ENCODE peak calls at places on chromosomes 13 and 19, in five cellular contexts. One of them, this sample, is unnamed.

GRCh38 chr19:30691767-30692516 is 319.8 kb downstream of the ZNF536 start:
- DNase-seq in tibial artery: no peak
- DNase-seq in mammary epithelial cell: no peak
- DNase-seq in AG10803: no peak
- DNase-seq in Caco-2: no peak
- DNase-seq in this sample: no peak

GRCh38 chr13:30872685-30873443 is 33.2 kb upstream of the MEDAG start:
- DNase-seq in tibial artery: peak
- DNase-seq in mammary epithelial cell: peak
- DNase-seq in AG10803: peak
- DNase-seq in Caco-2: no peak
- DNase-seq in this sample: peak

GRCh38 chr19:37941820-37942515 is 35.0 kb downstream of the SIPA1L3 start:
- DNase-seq in tibial artery: no peak
- DNase-seq in mammary epithelial cell: no peak
- DNase-seq in AG10803: peak
- DNase-seq in Caco-2: peak
- DNase-seq in this sample: no peak

GRCh38 chr19:10288662-10289166 is 1.0 kb upstream of the ICAM5 start:
- DNase-seq in tibial artery: no peak
- DNase-seq in mammary epithelial cell: no peak
- DNase-seq in AG10803: no peak
- DNase-seq in Caco-2: peak
- DNase-seq in this sample: peak

GRCh38 chr19:1531587-1531986 is 7.7 kb downstream of the PLK5 start:
- DNase-seq in tibial artery: no peak
- DNase-seq in mammary epithelial cell: no peak
- DNase-seq in AG10803: no peak
- DNase-seq in Caco-2: no peak
- DNase-seq in this sample: no peak

GRCh38 chr13:112670118-112670517 is 19.7 kb upstream of the ATP11A start:
- DNase-seq in tibial artery: no peak
- DNase-seq in mammary epithelial cell: no peak
- DNase-seq in AG10803: no peak
- DNase-seq in Caco-2: peak
- DNase-seq in this sample: no peak

GRCh38 chr13:103517066-103517767 is 451.0 kb upstream of the SLC10A2 start:
- DNase-seq in tibial artery: no peak
- DNase-seq in mammary epithelial cell: no peak
- DNase-seq in AG10803: no peak
- DNase-seq in Caco-2: peak
- DNase-seq in this sample: no peak

GRCh38 chr19:7869910-7870511 is 4.2 kb downstream of the PRR36 start:
- DNase-seq in tibial artery: no peak
- DNase-seq in mammary epithelial cell: peak
- DNase-seq in AG10803: no peak
- DNase-seq in Caco-2: peak
- DNase-seq in this sample: peak

GRCh38 chr13:110774051-110774450 is 60.6 kb downstream of the ING1 start:
- DNase-seq in tibial artery: no peak
- DNase-seq in mammary epithelial cell: no peak
- DNase-seq in AG10803: no peak
- DNase-seq in Caco-2: no peak
- DNase-seq in this sample: no peak

GRCh38 chr19:44608391-44608821 is 5.0 kb upstream of the IGSF23 start:
- DNase-seq in tibial artery: no peak
- DNase-seq in mammary epithelial cell: no peak
- DNase-seq in AG10803: no peak
- DNase-seq in Caco-2: no peak
- DNase-seq in this sample: peak

GRCh38 chr19:33177417-33177976 is 16.6 kb upstream of the LRP3 start:
- DNase-seq in tibial artery: no peak
- DNase-seq in mammary epithelial cell: no peak
- DNase-seq in AG10803: no peak
- DNase-seq in Caco-2: peak
- DNase-seq in this sample: no peak

GRCh38 chr13:30607908-30608307 is 9.8 kb upstream of the USPL1 start:
- DNase-seq in tibial artery: no peak
- DNase-seq in mammary epithelial cell: peak
- DNase-seq in AG10803: no peak
- DNase-seq in Caco-2: no peak
- DNase-seq in this sample: no peak

GRCh38 chr13:26377038-26377437 is 123.1 kb downstream of the CDK8 start:
- DNase-seq in tibial artery: no peak
- DNase-seq in mammary epithelial cell: peak
- DNase-seq in AG10803: peak
- DNase-seq in Caco-2: peak
- DNase-seq in this sample: peak

GRCh38 chr19:57850553-57851017 is 926 bp downstream of the ZNF587 start:
- DNase-seq in tibial artery: no peak
- DNase-seq in mammary epithelial cell: peak
- DNase-seq in AG10803: peak
- DNase-seq in Caco-2: peak
- DNase-seq in this sample: peak

GRCh38 chr19:48120505-48120904 is 9.9 kb upstream of the PLA2G4C start:
- DNase-seq in tibial artery: no peak
- DNase-seq in mammary epithelial cell: no peak
- DNase-seq in AG10803: no peak
- DNase-seq in Caco-2: no peak
- DNase-seq in this sample: no peak

GRCh38 chr13:78020861-78021260 is 102.2 kb upstream of the EDNRB start:
- DNase-seq in tibial artery: no peak
- DNase-seq in mammary epithelial cell: no peak
- DNase-seq in AG10803: no peak
- DNase-seq in Caco-2: no peak
- DNase-seq in this sample: no peak

GRCh38 chr13:111486801-111487200 is 166.4 kb downstream of the TEX29 start:
- DNase-seq in tibial artery: peak
- DNase-seq in mammary epithelial cell: no peak
- DNase-seq in AG10803: no peak
- DNase-seq in Caco-2: no peak
- DNase-seq in this sample: no peak

GRCh38 chr19:17576758-17577532 is 21.5 kb downstream of the COLGALT1 start:
- DNase-seq in tibial artery: no peak
- DNase-seq in mammary epithelial cell: peak
- DNase-seq in AG10803: peak
- DNase-seq in Caco-2: peak
- DNase-seq in this sample: peak

GRCh38 chr19:1811942-1812425 is at the start of gene ATP8B3:
- DNase-seq in tibial artery: no peak
- DNase-seq in mammary epithelial cell: no peak
- DNase-seq in AG10803: no peak
- DNase-seq in Caco-2: no peak
- DNase-seq in this sample: no peak

GRCh38 chr13:63737418-63737817 is 2321.8 kb upstream of the PCDH20 start:
- DNase-seq in tibial artery: no peak
- DNase-seq in mammary epithelial cell: no peak
- DNase-seq in AG10803: no peak
- DNase-seq in Caco-2: no peak
- DNase-seq in this sample: no peak

GRCh38 chr13:98460519-98460918 is 116.4 kb downstream of the STK24 start:
- DNase-seq in tibial artery: no peak
- DNase-seq in mammary epithelial cell: no peak
- DNase-seq in AG10803: peak
- DNase-seq in Caco-2: no peak
- DNase-seq in this sample: no peak

GRCh38 chr19:10294368-10294697 is 4.6 kb downstream of the ICAM5 start:
- DNase-seq in tibial artery: no peak
- DNase-seq in mammary epithelial cell: no peak
- DNase-seq in AG10803: no peak
- DNase-seq in Caco-2: no peak
- DNase-seq in this sample: no peak

GRCh38 chr19:55535173-55535572 is 1.8 kb downstream of the SBK2 start:
- DNase-seq in tibial artery: no peak
- DNase-seq in mammary epithelial cell: no peak
- DNase-seq in AG10803: no peak
- DNase-seq in Caco-2: no peak
- DNase-seq in this sample: no peak

GRCh38 chr13:19090495-19090894 is 91.1 kb downstream of the TUBA3C start:
- DNase-seq in tibial artery: no peak
- DNase-seq in mammary epithelial cell: no peak
- DNase-seq in AG10803: no peak
- DNase-seq in Caco-2: no peak
- DNase-seq in this sample: no peak

GRCh38 chr13:49972709-49973108 is 24.1 kb upstream of the TRIM13 start:
- DNase-seq in tibial artery: no peak
- DNase-seq in mammary epithelial cell: no peak
- DNase-seq in AG10803: no peak
- DNase-seq in Caco-2: no peak
- DNase-seq in this sample: no peak

DNA sequence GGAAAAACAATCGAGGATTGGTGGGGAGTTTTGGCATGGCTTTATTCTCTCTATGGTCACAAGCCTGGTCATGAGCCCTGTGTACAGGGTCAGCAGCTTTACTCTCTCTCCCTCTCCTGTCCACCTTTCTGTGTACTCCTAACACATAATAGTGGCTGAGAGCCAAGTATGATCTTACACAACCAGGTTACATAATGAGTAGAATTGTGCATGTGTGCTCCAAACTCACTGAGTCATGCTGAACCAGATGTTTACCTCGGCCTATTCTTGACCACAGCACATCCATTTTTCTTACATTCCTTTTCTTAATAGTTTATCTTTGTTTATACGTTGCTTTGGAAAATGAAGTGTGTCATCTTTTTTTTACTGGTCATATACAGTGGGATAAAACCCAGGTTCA is 53.1 kb downstream of the ZNF254 start:
- DNase-seq in tibial artery: no peak
- DNase-seq in mammary epithelial cell: peak
- DNase-seq in AG10803: peak
- DNase-seq in Caco-2: no peak
- DNase-seq in this sample: peak
- H3K4me3 ChIP-seq in tibial artery: no peak
- H3K4me3 ChIP-seq in mammary epithelial cell: no peak
- H3K4me3 ChIP-seq in AG10803: no peak
- H3K4me3 ChIP-seq in Caco-2: no peak
- H3K4me3 ChIP-seq in this sample: no peak

GRCh38 chr13:76882431-76882830 is 3.8 kb downstream of the KCTD12 start:
- DNase-seq in tibial artery: peak
- DNase-seq in mammary epithelial cell: no peak
- DNase-seq in AG10803: peak
- DNase-seq in Caco-2: no peak
- DNase-seq in this sample: peak
- H3K4me3 ChIP-seq in tibial artery: peak
- H3K4me3 ChIP-seq in mammary epithelial cell: no peak
- H3K4me3 ChIP-seq in AG10803: peak
- H3K4me3 ChIP-seq in Caco-2: no peak
- H3K4me3 ChIP-seq in this sample: peak

GRCh38 chr13:29159871-29160270 is 339.7 kb downstream of the MTUS2 start:
- DNase-seq in tibial artery: no peak
- DNase-seq in mammary epithelial cell: no peak
- DNase-seq in AG10803: no peak
- DNase-seq in Caco-2: no peak
- DNase-seq in this sample: no peak
- H3K4me3 ChIP-seq in tibial artery: no peak
- H3K4me3 ChIP-seq in mammary epithelial cell: no peak
- H3K4me3 ChIP-seq in AG10803: no peak
- H3K4me3 ChIP-seq in Caco-2: no peak
- H3K4me3 ChIP-seq in this sample: no peak

DNA sequence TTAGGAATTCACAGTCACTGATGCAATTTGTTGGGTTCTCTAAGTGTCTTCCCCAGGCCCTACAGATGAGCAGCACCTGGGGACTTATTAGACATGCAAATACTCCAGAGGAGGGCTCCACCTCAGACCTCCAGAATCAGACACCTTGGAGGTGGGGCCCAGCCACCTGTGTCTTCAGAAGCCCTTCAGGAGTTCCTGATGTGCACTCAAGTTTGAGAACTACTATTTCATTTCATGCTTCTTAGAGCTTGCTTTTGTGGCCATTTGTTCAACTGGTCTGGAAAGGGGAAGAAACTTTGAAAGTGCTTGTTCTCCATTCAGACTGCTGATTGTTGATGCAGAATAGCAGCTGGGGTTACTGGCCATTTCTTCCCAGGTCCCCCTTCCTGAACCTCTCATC is 472.0 kb downstream of the COG6 start:
- DNase-seq in tibial artery: no peak
- DNase-seq in mammary epithelial cell: no peak
- DNase-seq in AG10803: no peak
- DNase-seq in Caco-2: no peak
- DNase-seq in this sample: no peak
- H3K4me3 ChIP-seq in tibial artery: no peak
- H3K4me3 ChIP-seq in mammary epithelial cell: no peak
- H3K4me3 ChIP-seq in AG10803: no peak
- H3K4me3 ChIP-seq in Caco-2: no peak
- H3K4me3 ChIP-seq in this sample: no peak

DNA sequence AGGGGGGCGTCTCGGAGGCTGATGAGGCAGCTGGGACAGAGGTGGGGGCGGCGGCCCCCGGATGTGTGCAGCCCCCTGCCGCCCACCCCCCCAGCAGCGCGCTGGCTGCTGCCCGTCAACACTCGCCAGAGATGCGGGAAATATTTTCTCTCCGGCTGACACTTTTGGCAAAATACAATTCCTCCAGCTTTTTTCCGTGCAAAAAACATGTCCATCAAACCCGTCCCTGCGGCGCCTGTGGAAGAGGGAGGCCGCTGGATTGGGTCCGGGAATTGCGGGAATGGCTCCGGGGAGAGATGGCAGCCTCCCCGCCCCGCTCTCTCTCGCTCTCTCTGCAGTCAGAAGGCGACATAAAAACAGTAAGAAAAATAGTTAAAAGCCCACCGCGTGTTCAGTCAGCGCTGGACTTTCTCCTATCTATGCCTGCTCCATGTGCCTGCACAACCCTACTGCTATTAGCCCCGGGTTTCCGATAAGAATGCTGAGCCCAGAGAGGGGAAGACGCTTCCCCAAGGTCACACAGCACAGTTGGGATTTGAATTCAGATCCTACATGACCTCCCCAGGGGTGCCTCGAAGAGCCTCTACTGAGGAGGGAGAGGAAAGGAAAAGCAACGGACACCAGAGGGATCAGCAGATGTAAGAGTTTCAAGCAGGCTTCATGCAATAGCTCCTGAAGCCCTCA is 23.2 kb downstream of the ZNRF4 start:
- DNase-seq in tibial artery: no peak
- DNase-seq in mammary epithelial cell: no peak
- DNase-seq in AG10803: no peak
- DNase-seq in Caco-2: no peak
- DNase-seq in this sample: no peak
- H3K4me3 ChIP-seq in tibial artery: no peak
- H3K4me3 ChIP-seq in mammary epithelial cell: no peak
- H3K4me3 ChIP-seq in AG10803: no peak
- H3K4me3 ChIP-seq in Caco-2: no peak
- H3K4me3 ChIP-seq in this sample: no peak

This sample was measured in fibroblast of villous mesenchyme.